ENCODE peak calls at places on chromosomes 5 and 9, in nine cellular contexts. Z is AG09319, V is NCI-H510A treated with DMSO at 0.1 percent for 48 hours, U is memory B cell, F is caudate nucleus, J is fibroblast of pulmonary artery, W is sigmoid colon, K is NCI-H1436, C is left ventricle myocardium inferior. D is an unnamed sample.

GRCh38 chr5:167489202-167489601 is 802.2 kb upstream of the WWC1 start:
- DNase-seq in V (no peak), J (peak; percentile 54), Z (no peak), F (no peak), W (no peak), C (no peak), K (no peak), U (no peak), D (no peak)

GRCh38 chr5:167671176-167671575 is 620.3 kb upstream of the WWC1 start:
- DNase-seq in U (no peak), Z (no peak), C (no peak), F (no peak), V (no peak), J (no peak), K (no peak), W (no peak), D (no peak)

GRCh38 chr5:169350016-169350415 is 49.1 kb upstream of the SLIT3 start:
- DNase-seq in U (no peak), F (no peak), J (peak; percentile 65), C (no peak), Z (no peak), K (no peak), V (no peak), W (no peak), D (no peak)

GRCh38 chr5:998975-999501 is 9.6 kb upstream of the NKD2 start:
- DNase-seq in U (no peak), J (no peak), C (no peak), F (no peak), Z (no peak), V (no peak), K (no peak), W (peak; percentile 74), D (no peak)

GRCh38 chr9:26656003-26656940 is 236.3 kb downstream of the CAAP1 start:
- DNase-seq in W (no peak), J (peak; percentile 5), F (no peak), U (no peak), V (no peak), Z (no peak), C (no peak), K (no peak), D (no peak)

GRCh38 chr5:33075731-33076130 is 364.6 kb downstream of the NPR3 start:
- DNase-seq in V (no peak), C (no peak), F (no peak), W (no peak), J (no peak), Z (no peak), U (no peak), K (no peak), D (no peak)

GRCh38 chr5:127942246-127943060 is 141.1 kb upstream of the SLC12A2 start:
- DNase-seq in V (no peak), J (peak; percentile 27), F (no peak), K (peak; percentile 38), U (no peak), C (no peak), W (no peak), Z (no peak), D (no peak)

GRCh38 chr9:129899620-129900019 is 64.4 kb downstream of the USP20 start:
- DNase-seq in W (no peak), V (no peak), Z (no peak), C (no peak), J (no peak), U (no peak), F (no peak), K (no peak), D (no peak)

GRCh38 chr5:152595327-152595890 is 190.3 kb upstream of the NMUR2 start:
- DNase-seq in K (peak; percentile 14), F (no peak), C (no peak), U (no peak), W (no peak), J (no peak), Z (no peak), V (no peak), D (no peak)

GRCh38 chr9:78971505-78971904 is 600.3 kb upstream of the TLE4 start:
- DNase-seq in F (no peak), Z (no peak), J (no peak), C (no peak), V (peak; percentile 86), U (no peak), W (no peak), K (peak; percentile 80), D (no peak)

GRCh38 chr9:121277518-121278275 is 9.7 kb downstream of the GSN start:
- DNase-seq in F (no peak), C (no peak), U (no peak), Z (no peak), V (no peak), K (no peak), J (peak; percentile 35), W (no peak), D (no peak)

GRCh38 chr9:99140685-99141314 is 35.9 kb downstream of the TGFBR1 start:
- DNase-seq in U (peak; percentile 55), J (peak; percentile 81), K (peak; percentile 17), W (peak; percentile 78), V (no peak), F (no peak), C (no peak), Z (peak; percentile 22), D (no peak)

GRCh38 chr9:84121991-84122523 is 141.5 kb downstream of the RMI1 start:
- DNase-seq in Z (peak; percentile 61), F (no peak), V (peak; percentile 38), K (peak; percentile 10), C (no peak), W (no peak), J (peak; percentile 91), U (no peak), D (no peak)

GRCh38 chr5:153256-153655 is 38.0 kb upstream of the LRRC14B start:
- DNase-seq in C (no peak), W (no peak), K (no peak), J (no peak), Z (no peak), V (no peak), U (no peak), F (no peak), D (no peak)